ENCODE peak calls at places on chromosomes 4 and X, in five cellular contexts. Q is H1, H is IMR-90, S is H9, I is mesenchymal stem cell. O is an unnamed sample.

GRCh38 chr4:182847956-182848450 is 69.2 kb downstream of the DCTD start:
- DNase-seq in Q (no peak), I (no peak), H (no peak), S (no peak), O (no peak)

GRCh38 chr4:15469402-15470148 is at the start of gene CC2D2A:
- DNase-seq in I (peak), S (peak), H (peak), Q (no peak), O (peak)

GRCh38 chrX:71661919-71662318 is 5.4 kb upstream of the LOC101059915 start:
- DNase-seq in S (no peak), H (no peak), I (no peak), Q (no peak), O (no peak)

GRCh38 chrX:119826399-119826959 is 26.3 kb downstream of the UPF3B start:
- DNase-seq in I (peak), Q (no peak), H (peak), S (no peak), O (no peak)

GRCh38 chr4:54231419-54232150 is 2.5 kb downstream of the PDGFRA start:
- DNase-seq in S (peak), Q (no peak), H (peak), I (peak), O (peak)

GRCh38 chr4:7756561-7757355 is 182.9 kb downstream of the AFAP1 start:
- DNase-seq in I (no peak), Q (no peak), S (no peak), H (no peak), O (no peak)

GRCh38 chrX:30831082-30831481 is 58.0 kb downstream of the TAB3 start:
- DNase-seq in I (no peak), Q (no peak), H (no peak), S (no peak), O (peak)

GRCh38 chr4:67558493-67558892 is at the start of gene STAP1:
- DNase-seq in S (no peak), H (no peak), I (no peak), Q (no peak), O (no peak)

GRCh38 chr4:52014903-52015302 is 5.3 kb downstream of the LRRC66 start:
- DNase-seq in I (no peak), S (no peak), H (no peak), Q (no peak), O (no peak)

GRCh38 chr4:147250062-147250461 is 230.8 kb upstream of the EDNRA start:
- DNase-seq in Q (no peak), S (no peak), H (no peak), I (no peak), O (no peak)

GRCh38 chrX:48025561-48025960 is 18.8 kb downstream of the SPACA5 start:
- DNase-seq in S (peak), H (peak), I (peak), Q (no peak), O (peak)

GRCh38 chrX:119690921-119691716 is 1.8 kb downstream of the SEPTIN6 start:
- DNase-seq in Q (no peak), H (peak), I (peak), S (no peak), O (no peak)

GRCh38 chr4:16893141-16893571 is 5.3 kb downstream of the LDB2 start:
- DNase-seq in I (peak), H (peak), Q (no peak), S (no peak), O (no peak)

GRCh38 chr4:102466298-102466697 is 34.9 kb upstream of the NFKB1 start:
- DNase-seq in Q (no peak), I (peak), S (no peak), H (peak), O (no peak)

GRCh38 chrX:42755820-42756219 is 22.1 kb downstream of the PPP1R2C start:
- DNase-seq in Q (no peak), S (no peak), H (peak), I (peak), O (no peak)

GRCh38 chr4:6450709-6451108 is 21.7 kb downstream of the PPP2R2C start:
- DNase-seq in I (no peak), S (no peak), H (no peak), Q (no peak), O (no peak)

GRCh38 chr4:1153567-1154090 is 18.8 kb downstream of the SPON2 start:
- DNase-seq in I (no peak), H (no peak), Q (no peak), S (no peak), O (no peak)

GRCh38 chr4:8322794-8323704 is 53.5 kb downstream of the HTRA3 start:
- DNase-seq in Q (no peak), H (no peak), I (no peak), S (peak), O (no peak)

GRCh38 chr4:134762053-134762452 is 560.5 kb upstream of the PABPC4L start:
- DNase-seq in I (no peak), S (no peak), H (no peak), Q (no peak), O (no peak)

GRCh38 chr4:1610791-1611500 is 73.2 kb downstream of the FAM53A start:
- DNase-seq in I (no peak), H (no peak), Q (no peak), S (no peak), O (no peak)

GRCh38 chrX:11886745-11887144 is 128.7 kb downstream of the MSL3 start:
- DNase-seq in S (no peak), H (peak), I (no peak), Q (no peak), O (no peak)

GRCh38 chr4:2066011-2066551 is 7.0 kb downstream of the NAT8L start:
- DNase-seq in I (no peak), H (no peak), Q (no peak), S (no peak), O (no peak)

GRCh38 chrX:46791927-46792825 is 33.3 kb upstream of the SLC9A7 start:
- DNase-seq in Q (no peak), S (peak), H (peak), I (peak), O (no peak)

GRCh38 chrX:69466546-69466945 is 37.6 kb upstream of the NALF2 start:
- DNase-seq in H (no peak), S (no peak), Q (no peak), I (no peak), O (no peak)

GRCh38 chr4:3409571-3410091 is 32.1 kb upstream of the HGFAC start:
- DNase-seq in I (no peak), H (no peak), Q (no peak), S (peak), O (no peak)

GRCh38 chr4:100933628-100934027 is 413.7 kb downstream of the PPP3CA start:
- DNase-seq in I (peak), S (no peak), H (peak), Q (no peak), O (no peak)

GRCh38 chr4:111066447-111066846 is 443.6 kb upstream of the PITX2 start:
- DNase-seq in S (no peak), H (peak), I (peak), Q (no peak), O (no peak)

GRCh38 chrX:151393514-151393913 is 3.5 kb upstream of the VMA21 start:
- DNase-seq in H (no peak), S (peak), Q (no peak), I (no peak), O (peak)

GRCh38 chr4:175139205-175139604 is 221.0 kb downstream of the ADAM29 start:
- DNase-seq in Q (no peak), H (no peak), I (no peak), S (no peak), O (no peak)

GRCh38 chr4:67130411-67130810 is 414.9 kb downstream of the CENPC start:
- DNase-seq in H (no peak), Q (no peak), I (no peak), S (no peak), O (no peak)

GRCh38 chr4:109044446-109044845 is 258.0 kb downstream of the COL25A1 start:
- DNase-seq in I (no peak), S (no peak), Q (no peak), H (no peak), O (no peak)

GRCh38 chr4:57136281-57136680 is 26.1 kb upstream of the IGFBP7 start:
- DNase-seq in H (peak), S (no peak), I (no peak), Q (no peak), O (no peak)

GRCh38 chr4:114284629-114285028 is 305.2 kb upstream of the ARSJ start:
- DNase-seq in I (no peak), S (no peak), H (no peak), Q (no peak), O (no peak)

GRCh38 chr4:7705602-7706001 is 234.1 kb downstream of the AFAP1 start:
- DNase-seq in H (no peak), S (no peak), Q (no peak), I (no peak), O (no peak)

GRCh38 chr4:76757418-76757910 is 140.5 kb downstream of the SOWAHB start:
- DNase-seq in I (no peak), H (no peak), S (no peak), Q (no peak), O (no peak)
- H4K91ac ChIP-seq in I (peak), H (peak), S (no peak), Q (no peak), O (no peak)

DNA sequence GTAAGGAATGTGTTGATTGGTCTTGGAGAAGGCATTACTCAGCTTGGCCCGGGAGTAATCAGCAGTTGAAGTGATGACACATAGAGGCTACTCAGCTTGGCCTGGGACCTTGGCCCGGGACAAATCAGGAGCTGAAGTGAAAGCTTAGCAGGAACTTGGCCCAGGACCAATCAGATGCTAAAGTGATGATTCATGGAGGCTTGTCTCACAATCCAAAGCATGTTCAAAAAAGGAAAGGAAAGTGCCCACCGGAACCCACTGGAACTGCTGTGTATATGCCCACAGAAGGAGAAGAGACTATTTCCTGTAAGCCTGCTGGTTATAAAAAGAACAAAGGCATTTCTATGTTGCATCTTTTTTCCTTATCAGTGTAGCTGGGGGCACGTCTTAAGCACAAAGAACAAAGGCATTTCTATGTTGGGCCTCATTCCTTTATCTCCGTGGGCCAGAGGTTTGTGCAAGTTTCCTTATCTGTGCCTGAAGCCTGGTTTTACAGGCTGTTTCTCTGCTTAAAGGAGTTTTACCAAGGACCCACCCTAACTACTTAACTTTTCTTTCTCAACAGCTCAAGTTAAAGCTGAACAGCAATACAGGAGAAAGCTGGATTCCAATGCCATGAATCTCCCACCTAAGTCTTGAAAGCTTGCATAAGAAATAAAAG is 1176.7 kb downstream of the NLGN4X start:
- DNase-seq in Q (no peak), H (no peak), I (peak), S (no peak), O (no peak)
- H4K91ac ChIP-seq in Q (no peak), H (no peak), I (no peak), S (no peak), O (no peak)

DNA sequence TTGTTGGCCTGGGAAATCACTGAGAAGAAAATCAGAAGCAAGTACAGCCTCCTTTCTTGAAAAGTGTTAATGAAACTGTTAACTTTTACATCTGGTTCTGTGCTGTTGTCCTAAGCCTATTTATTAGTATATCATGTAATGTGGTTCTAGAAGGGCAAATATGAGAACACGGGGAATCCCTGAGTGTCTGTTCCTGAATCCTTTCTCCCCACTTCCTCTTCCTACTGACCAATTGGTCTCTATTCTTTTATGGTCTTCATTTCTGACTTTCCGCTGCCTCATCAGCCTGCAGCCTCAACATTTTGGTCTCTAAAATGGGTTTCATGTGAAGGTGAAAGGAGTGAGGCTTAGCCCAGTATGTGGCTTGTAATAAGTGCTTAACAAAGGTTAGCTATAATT is 159.9 kb upstream of the MAMLD1 start:
- DNase-seq in S (no peak), H (no peak), Q (no peak), I (no peak), O (no peak)
- H4K91ac ChIP-seq in S (no peak), H (peak), Q (no peak), I (no peak), O (no peak)

GRCh38 chr4:137610960-137611359 is 78.7 kb upstream of the PCDH18 start:
- DNase-seq in Q (no peak), S (peak), H (peak), I (peak), O (no peak)

GRCh38 chr4:137609693-137610450 is 77.6 kb upstream of the PCDH18 start:
- DNase-seq in Q (no peak), S (no peak), H (peak), I (peak), O (no peak)

GRCh38 chr4:137611998-137612700 is 79.9 kb upstream of the PCDH18 start:
- DNase-seq in I (no peak), Q (no peak), H (no peak), S (no peak), O (no peak)

GRCh38 chr4:137602401-137602800 is 70.1 kb upstream of the PCDH18 start:
- DNase-seq in H (no peak), S (no peak), Q (no peak), I (no peak), O (no peak)

GRCh38 chr4:137608085-137608484 is 75.8 kb upstream of the PCDH18 start:
- DNase-seq in S (no peak), Q (no peak), H (no peak), I (peak), O (no peak)
- H4K91ac ChIP-seq in S (no peak), Q (no peak), H (peak), I (no peak), O (no peak)

DNA sequence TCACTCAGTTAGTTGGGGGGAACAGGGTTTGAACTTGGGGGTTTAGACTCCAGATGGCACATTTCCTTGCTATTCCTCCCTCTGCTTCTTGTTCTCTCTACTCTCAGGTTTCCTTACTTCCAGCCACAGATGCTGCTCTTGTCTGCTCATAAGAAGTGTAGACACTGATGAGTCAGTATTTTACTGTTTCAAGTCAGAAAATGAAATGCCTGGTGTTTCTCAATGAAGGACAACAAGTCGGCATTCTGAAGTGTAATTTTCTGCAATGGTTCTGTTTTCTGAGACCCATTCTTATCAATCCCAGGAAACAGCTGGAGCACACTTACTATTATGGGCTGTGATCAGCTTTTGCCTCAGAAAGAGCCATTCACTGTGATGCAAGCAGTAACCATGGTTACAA is 41.9 kb downstream of the SLC4A4 start:
- DNase-seq in H (peak), I (peak), Q (no peak), S (no peak), O (no peak)
- H4K91ac ChIP-seq in H (no peak), I (no peak), Q (no peak), S (no peak), O (no peak)